ENCODE peak calls at places on chromosomes 2 and 18, in five cellular contexts. One of them, this sample, is unnamed.

GRCh38 chr2:219124379-219125110 is 36.1 kb downstream of the NHEJ1 start:
- DNase-seq in uterus: no peak
- DNase-seq in ovary: peak; percentile 37
- DNase-seq in prostate gland: no peak
- DNase-seq in heart left ventricle: no peak
- DNase-seq in this sample: no peak

GRCh38 chr2:175605989-175606841 is 395.9 kb downstream of the LNPK start:
- DNase-seq in uterus: no peak
- DNase-seq in ovary: no peak
- DNase-seq in prostate gland: no peak
- DNase-seq in heart left ventricle: no peak
- DNase-seq in this sample: no peak

GRCh38 chr2:217973008-217973787 is 29.6 kb downstream of the TNS1 start:
- DNase-seq in uterus: peak; percentile 14
- DNase-seq in ovary: peak; percentile 42
- DNase-seq in prostate gland: no peak
- DNase-seq in heart left ventricle: no peak
- DNase-seq in this sample: peak; percentile 64

GRCh38 chr2:85433511-85434089 is 15.1 kb downstream of the SH2D6 start:
- DNase-seq in uterus: peak; percentile 88
- DNase-seq in ovary: peak; percentile 92
- DNase-seq in prostate gland: no peak
- DNase-seq in heart left ventricle: peak; percentile 94
- DNase-seq in this sample: peak; percentile 98

GRCh38 chr2:175363719-175364118 is 182.2 kb upstream of the ATP5MC3 start:
- DNase-seq in uterus: no peak
- DNase-seq in ovary: no peak
- DNase-seq in prostate gland: no peak
- DNase-seq in heart left ventricle: no peak
- DNase-seq in this sample: no peak

GRCh38 chr2:22929998-22930397 is 455.0 kb upstream of the KLHL29 start:
- DNase-seq in uterus: no peak
- DNase-seq in ovary: no peak
- DNase-seq in prostate gland: no peak
- DNase-seq in heart left ventricle: no peak
- DNase-seq in this sample: no peak

GRCh38 chr2:140597205-140597604 is 1533.6 kb downstream of the LRP1B start:
- DNase-seq in uterus: no peak
- DNase-seq in ovary: no peak
- DNase-seq in prostate gland: no peak
- DNase-seq in heart left ventricle: no peak
- DNase-seq in this sample: no peak

GRCh38 chr2:181309576-181309975 is 147.6 kb upstream of the ITGA4 start:
- DNase-seq in uterus: no peak
- DNase-seq in ovary: no peak
- DNase-seq in prostate gland: no peak
- DNase-seq in heart left ventricle: no peak
- DNase-seq in this sample: no peak

GRCh38 chr2:88283886-88284511 is 113.9 kb downstream of the THNSL2 start:
- DNase-seq in uterus: no peak
- DNase-seq in ovary: no peak
- DNase-seq in prostate gland: no peak
- DNase-seq in heart left ventricle: no peak
- DNase-seq in this sample: no peak

GRCh38 chr18:58754544-58755068 is 83.3 kb downstream of the MALT1 start:
- DNase-seq in uterus: no peak
- DNase-seq in ovary: no peak
- DNase-seq in prostate gland: peak; percentile 30
- DNase-seq in heart left ventricle: peak; percentile 75
- DNase-seq in this sample: no peak

GRCh38 chr2:20674974-20675679 is 8.2 kb downstream of the GDF7 start:
- DNase-seq in uterus: peak; percentile 83
- DNase-seq in ovary: no peak
- DNase-seq in prostate gland: no peak
- DNase-seq in heart left ventricle: peak; percentile 76
- DNase-seq in this sample: no peak

GRCh38 chr18:10252494-10252893 is 201.9 kb upstream of the APCDD1 start:
- DNase-seq in uterus: no peak
- DNase-seq in ovary: no peak
- DNase-seq in prostate gland: no peak
- DNase-seq in heart left ventricle: no peak
- DNase-seq in this sample: no peak

GRCh38 chr18:5237723-5238370 is 40.8 kb upstream of the AKAIN1 start:
- DNase-seq in uterus: peak; percentile 86
- DNase-seq in ovary: peak; percentile 92
- DNase-seq in prostate gland: peak; percentile 84
- DNase-seq in heart left ventricle: peak; percentile 92
- DNase-seq in this sample: peak; percentile 94
- TF ChIP-seq POLR2A in uterus: peak; percentile 74
- TF ChIP-seq POLR2A in ovary: peak; percentile 74
- TF ChIP-seq POLR2A in prostate gland: no peak
- TF ChIP-seq POLR2A in heart left ventricle: peak; percentile 75
- TF ChIP-seq POLR2A in this sample: peak; percentile 44

GRCh38 chr18:77080283-77080682 is 52.3 kb downstream of the MBP start:
- DNase-seq in uterus: no peak
- DNase-seq in ovary: no peak
- DNase-seq in prostate gland: no peak
- DNase-seq in heart left ventricle: no peak
- DNase-seq in this sample: no peak
- H3K4me1 ChIP-seq in uterus: no peaks in the 10 kb centered on the region
- H3K4me1 ChIP-seq in ovary: peaks cover 6% of the 10 kb centered on the region
- H3K4me1 ChIP-seq in prostate gland: peaks cover 4% of the 10 kb centered on the region
- H3K4me1 ChIP-seq in heart left ventricle: peaks cover 13% of the 10 kb centered on the region
- H3K4me1 ChIP-seq in this sample: no peaks in the 10 kb centered on the region

GRCh38 chr2:5725072-5725471 is 32.9 kb downstream of the SOX11 start:
- DNase-seq in uterus: no peak
- DNase-seq in ovary: no peak
- DNase-seq in prostate gland: no peak
- DNase-seq in heart left ventricle: no peak
- DNase-seq in this sample: no peak

GRCh38 chr2:5719629-5720334 is 27.6 kb downstream of the SOX11 start:
- DNase-seq in uterus: no peak
- DNase-seq in ovary: no peak
- DNase-seq in prostate gland: no peak
- DNase-seq in heart left ventricle: no peak
- DNase-seq in this sample: no peak

GRCh38 chr2:5722236-5722635 is 30.1 kb downstream of the SOX11 start:
- DNase-seq in uterus: no peak
- DNase-seq in ovary: no peak
- DNase-seq in prostate gland: no peak
- DNase-seq in heart left ventricle: no peak
- DNase-seq in this sample: no peak

GRCh38 chr2:5723791-5724735 is 31.9 kb downstream of the SOX11 start:
- DNase-seq in uterus: no peak
- DNase-seq in ovary: no peak
- DNase-seq in prostate gland: no peak
- DNase-seq in heart left ventricle: no peak
- DNase-seq in this sample: no peak

DNA sequence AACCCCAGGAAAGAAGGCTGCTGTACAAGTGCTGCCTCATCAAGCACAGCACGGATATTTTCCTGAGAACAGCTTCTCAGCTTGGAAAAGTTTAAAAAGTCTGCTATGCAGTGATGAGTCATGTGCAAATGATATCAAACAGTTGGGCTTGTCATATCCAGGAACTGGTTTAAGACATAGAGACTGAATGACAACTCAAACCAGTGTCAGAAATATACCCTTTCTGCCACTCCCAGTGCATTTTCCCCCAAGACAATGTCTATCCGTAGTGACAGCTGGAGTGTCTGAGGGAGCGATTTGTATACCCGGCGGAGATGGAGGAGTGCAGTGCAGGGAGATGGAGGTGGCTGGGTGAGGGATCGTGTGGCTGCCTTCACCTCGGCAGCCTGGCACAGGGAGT is 28.2 kb downstream of the SOX11 start:
- DNase-seq in uterus: no peak
- DNase-seq in ovary: no peak
- DNase-seq in prostate gland: no peak
- DNase-seq in heart left ventricle: no peak
- DNase-seq in this sample: no peak
- TF ChIP-seq POLR2A in uterus: no peak
- TF ChIP-seq POLR2A in ovary: no peak
- TF ChIP-seq POLR2A in prostate gland: no peak
- TF ChIP-seq POLR2A in heart left ventricle: no peak
- TF ChIP-seq POLR2A in this sample: no peak

GRCh38 chr2:239225456-239225855 is 175.4 kb downstream of the HDAC4 start:
- DNase-seq in uterus: no peak
- DNase-seq in ovary: no peak
- DNase-seq in prostate gland: no peak
- DNase-seq in heart left ventricle: no peak
- DNase-seq in this sample: peak; percentile 73
- H3K4me1 ChIP-seq in uterus: peaks cover 4% of the 10 kb centered on the region
- H3K4me1 ChIP-seq in ovary: peaks cover 39% of the 10 kb centered on the region
- H3K4me1 ChIP-seq in prostate gland: peaks cover 23% of the 10 kb centered on the region
- H3K4me1 ChIP-seq in heart left ventricle: peaks cover 63% of the 10 kb centered on the region
- H3K4me1 ChIP-seq in this sample: peaks cover 87% of the 10 kb centered on the region

GRCh38 chr2:74560591-74560990 is 6.1 kb downstream of the DOK1 start:
- DNase-seq in uterus: no peak
- DNase-seq in ovary: no peak
- DNase-seq in prostate gland: no peak
- DNase-seq in heart left ventricle: no peak
- DNase-seq in this sample: no peak
- TF ChIP-seq POLR2A in uterus: no peak
- TF ChIP-seq POLR2A in ovary: no peak
- TF ChIP-seq POLR2A in prostate gland: no peak
- TF ChIP-seq POLR2A in heart left ventricle: no peak
- TF ChIP-seq POLR2A in this sample: no peak

GRCh38 chr2:200311139-200311538 is 4.6 kb downstream of the SPATS2L start:
- DNase-seq in uterus: no peak
- DNase-seq in ovary: no peak
- DNase-seq in prostate gland: no peak
- DNase-seq in heart left ventricle: no peak
- DNase-seq in this sample: no peak

GRCh38 chr2:200308001-200308400 is 1.5 kb downstream of the SPATS2L start:
- DNase-seq in uterus: no peak
- DNase-seq in ovary: no peak
- DNase-seq in prostate gland: no peak
- DNase-seq in heart left ventricle: no peak
- DNase-seq in this sample: no peak

GRCh38 chr2:200309296-200309846 is 2.9 kb downstream of the SPATS2L start:
- DNase-seq in uterus: no peak
- DNase-seq in ovary: no peak
- DNase-seq in prostate gland: no peak
- DNase-seq in heart left ventricle: no peak
- DNase-seq in this sample: no peak

GRCh38 chr2:200308421-200309295 is 2.2 kb downstream of the SPATS2L start:
- DNase-seq in uterus: no peak
- DNase-seq in ovary: no peak
- DNase-seq in prostate gland: peak; percentile 12
- DNase-seq in heart left ventricle: no peak
- DNase-seq in this sample: no peak

DNA sequence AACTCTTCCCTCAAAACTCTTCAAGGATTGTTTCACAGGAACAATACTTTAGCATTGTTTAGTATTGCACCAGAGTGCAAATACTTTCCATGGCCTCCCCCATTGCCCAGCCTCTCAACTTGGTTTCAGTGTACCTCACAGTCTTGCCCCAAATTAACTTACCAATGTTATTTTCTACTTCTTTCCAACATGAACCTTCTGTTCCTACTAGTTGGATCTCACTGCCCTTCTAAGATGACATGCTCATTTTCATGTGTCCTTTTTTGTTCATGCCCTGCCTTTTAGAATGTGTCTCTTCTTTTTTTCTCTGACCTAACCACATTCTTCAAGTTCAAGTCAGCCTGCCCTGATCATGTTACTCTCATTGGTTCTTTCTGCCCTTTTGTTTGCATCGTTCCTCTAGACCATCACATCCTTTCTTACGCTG is 4.1 kb downstream of the SPATS2L start:
- DNase-seq in uterus: no peak
- DNase-seq in ovary: no peak
- DNase-seq in prostate gland: no peak
- DNase-seq in heart left ventricle: no peak
- DNase-seq in this sample: no peak
- H3K4me1 ChIP-seq in uterus: peaks cover 8% of the 10 kb centered on the region
- H3K4me1 ChIP-seq in ovary: peaks cover 6% of the 10 kb centered on the region
- H3K4me1 ChIP-seq in prostate gland: peaks cover 11% of the 10 kb centered on the region
- H3K4me1 ChIP-seq in heart left ventricle: peaks cover 7% of the 10 kb centered on the region
- H3K4me1 ChIP-seq in this sample: no peaks in the 10 kb centered on the region